ENCODE peak calls at places on chromosome 5, in six cellular contexts. J, B, Q, V, K and M are unnamed samples.

GRCh38 chr5:125549322-125549871 is 803.0 kb upstream of the ZNF608 start:
- DNase-seq in Q (no peak), K (peak), B (no peak), J (no peak), V (no peak), M (no peak)

GRCh38 chr5:91361055-91361701 is 21.9 kb downstream of the ARRDC3 start:
- DNase-seq in J (no peak), K (no peak), Q (no peak), B (no peak), V (peak), M (peak)

GRCh38 chr5:149367249-149367971 is 9.6 kb downstream of the PCYOX1L start:
- DNase-seq in J (peak), K (peak), B (peak), V (no peak), Q (peak), M (peak)

GRCh38 chr5:101664071-101664791 is 631.9 kb downstream of the SLCO4C1 start:
- DNase-seq in B (no peak), Q (no peak), J (peak), K (no peak), V (no peak), M (no peak)

GRCh38 chr5:4095918-4096630 is 500.4 kb downstream of the IRX1 start:
- DNase-seq in J (no peak), B (no peak), V (no peak), Q (no peak), K (no peak), M (no peak)

GRCh38 chr5:67149933-67150523 is 46.6 kb downstream of the CD180 start:
- DNase-seq in J (no peak), B (no peak), Q (peak), K (no peak), V (no peak), M (no peak)

GRCh38 chr5:10434392-10434791 is 7.3 kb upstream of the ROPN1L start:
- DNase-seq in K (no peak), J (no peak), Q (peak), V (no peak), B (no peak), M (no peak)

GRCh38 chr5:135376961-135377621 is 21.9 kb downstream of the MACROH2A1 start:
- DNase-seq in Q (no peak), J (no peak), V (no peak), B (no peak), K (peak), M (peak)

GRCh38 chr5:43335681-43336080 is 22.5 kb upstream of the HMGCS1 start:
- DNase-seq in K (no peak), J (no peak), Q (no peak), B (no peak), V (no peak), M (peak)

GRCh38 chr5:173771058-173771742 is 116.9 kb upstream of the CPEB4 start:
- DNase-seq in Q (peak), V (no peak), B (no peak), K (peak), J (no peak), M (no peak)

GRCh38 chr5:39714036-39714698 is 289.4 kb upstream of the DAB2 start:
- DNase-seq in K (peak), J (peak), B (peak), V (peak), Q (peak), M (peak)

GRCh38 chr5:83957188-83957587 is 236.5 kb upstream of the HAPLN1 start:
- DNase-seq in V (no peak), Q (no peak), B (no peak), J (no peak), K (no peak), M (no peak)

DNA sequence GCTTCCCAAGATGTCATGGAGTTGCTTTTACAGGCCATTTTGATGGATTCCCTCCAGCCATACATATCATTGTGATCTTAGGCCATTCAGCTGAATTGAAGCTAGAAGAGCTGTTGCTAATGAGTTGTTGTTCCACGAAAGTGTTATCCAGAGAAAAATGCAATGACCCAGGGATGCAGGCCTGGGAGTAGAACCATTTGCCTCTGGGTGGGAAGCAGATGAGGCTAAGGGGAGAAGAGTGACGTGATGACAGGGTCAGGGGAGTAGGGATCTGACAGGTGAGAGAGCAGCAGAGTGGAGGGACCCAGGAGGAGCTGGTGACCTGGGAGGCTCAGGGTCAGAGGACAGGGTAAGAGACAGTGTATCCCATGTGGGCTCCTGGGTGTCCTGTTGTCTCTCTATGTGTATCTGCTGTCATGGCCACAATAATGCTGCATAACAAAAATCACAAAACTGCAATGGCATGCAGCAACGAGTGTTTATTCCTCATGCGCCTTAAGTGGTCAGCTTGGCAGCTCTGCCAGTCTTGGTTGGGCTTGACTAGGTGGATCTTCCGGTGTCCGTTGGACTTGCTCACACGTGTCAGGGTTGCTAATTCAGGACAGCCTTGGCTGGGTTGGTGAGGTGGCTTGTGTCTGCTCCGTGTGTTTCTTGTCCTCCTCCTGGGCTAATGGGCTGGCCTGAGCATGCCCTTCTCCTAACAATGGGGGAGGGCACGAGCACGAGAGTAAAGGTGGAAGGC is 90.6 kb downstream of the LIFR start:
- DNase-seq in K (peak), V (no peak), Q (no peak), J (no peak), B (no peak), M (no peak)
- TF ChIP-seq POLR2A in K (no peak), V (no peak), Q (no peak), J (no peak), B (no peak), M (no peak)

DNA sequence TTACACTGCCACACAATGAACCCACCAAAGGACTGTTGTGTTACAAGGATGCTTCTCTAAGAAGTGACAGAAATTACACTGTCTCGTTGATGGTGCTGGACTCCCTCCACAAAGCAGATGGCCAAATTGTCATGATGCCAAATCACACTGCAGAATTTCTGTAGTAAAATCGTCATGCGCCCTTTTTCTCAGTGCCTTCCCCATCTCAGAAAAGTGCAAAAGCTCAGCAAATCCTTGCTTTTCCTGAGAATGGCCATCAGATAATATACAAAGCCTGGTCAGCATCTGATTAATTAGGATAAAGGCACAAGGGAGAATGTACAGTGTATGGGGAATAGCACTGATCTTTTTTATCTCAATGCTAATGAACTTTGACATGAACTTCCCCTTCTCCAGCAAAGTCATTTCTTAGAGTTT is 545.8 kb downstream of the CSNK1G3 start:
- DNase-seq in K (no peak), B (no peak), J (no peak), V (no peak), Q (no peak), M (peak)
- TF ChIP-seq MYC in K (no peak), B (no peak), J (no peak), V (no peak), Q (no peak), M (no peak)

GRCh38 chr5:55994502-55994997 is at the start of gene IL6ST:
- DNase-seq in J (peak), V (no peak), Q (peak), B (peak), K (peak), M (no peak)
- TF ChIP-seq POLR2A in J (peak), V (peak), Q (peak), B (peak), K (peak), M (no peak)

GRCh38 chr5:113212244-113212920 is 222.4 kb downstream of the TSSK1B start:
- DNase-seq in J (no peak), K (peak), B (no peak), V (no peak), Q (no peak), M (no peak)

GRCh38 chr5:113214606-113215323 is 220.0 kb downstream of the TSSK1B start:
- DNase-seq in Q (no peak), J (no peak), V (no peak), K (no peak), B (no peak), M (no peak)

GRCh38 chr5:113215401-113216060 is 219.3 kb downstream of the TSSK1B start:
- DNase-seq in J (no peak), K (no peak), B (no peak), V (no peak), Q (no peak), M (no peak)

GRCh38 chr5:113214026-113214425 is 220.8 kb downstream of the TSSK1B start:
- DNase-seq in K (no peak), B (no peak), J (no peak), Q (no peak), V (no peak), M (no peak)

DNA sequence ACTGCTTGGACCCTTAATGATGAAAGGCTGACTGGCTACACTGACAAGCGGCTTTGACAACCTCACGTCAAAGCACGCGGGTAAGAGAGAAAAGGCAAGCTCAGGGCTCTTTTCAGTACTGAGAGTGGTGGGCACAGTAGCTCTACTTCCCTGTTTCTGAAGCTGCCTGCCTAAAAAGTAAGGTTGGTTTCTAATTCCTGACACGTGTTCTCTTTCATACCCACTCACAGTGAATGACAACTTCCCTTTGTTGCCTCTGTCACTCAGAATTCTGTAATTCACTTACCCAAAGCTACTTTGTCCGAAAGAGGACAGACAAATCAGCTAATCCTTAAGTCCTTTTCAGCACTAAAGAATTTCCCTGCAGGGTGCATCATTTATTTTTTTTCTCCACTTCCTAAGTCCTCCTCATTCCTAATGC is 221.2 kb downstream of the TSSK1B start:
- DNase-seq in J (no peak), V (no peak), K (no peak), Q (no peak), B (no peak), M (peak)
- TF ChIP-seq MYC in J (no peak), V (no peak), K (no peak), Q (no peak), B (no peak), M (no peak)

GRCh38 chr5:177023247-177023703 is 779 bp downstream of the ZNF346 start:
- DNase-seq in B (peak), V (no peak), Q (peak), K (peak), J (no peak), M (peak)

GRCh38 chr5:177025139-177025538 is 2.6 kb downstream of the ZNF346 start:
- DNase-seq in V (no peak), B (no peak), K (no peak), Q (peak), J (no peak), M (no peak)

GRCh38 chr5:177020033-177020432 is 2.5 kb upstream of the ZNF346 start:
- DNase-seq in J (no peak), K (no peak), V (no peak), Q (no peak), B (no peak), M (no peak)

GRCh38 chr5:177024559-177024958 is 2.1 kb downstream of the ZNF346 start:
- DNase-seq in B (no peak), V (no peak), Q (no peak), J (no peak), K (no peak), M (no peak)

DNA sequence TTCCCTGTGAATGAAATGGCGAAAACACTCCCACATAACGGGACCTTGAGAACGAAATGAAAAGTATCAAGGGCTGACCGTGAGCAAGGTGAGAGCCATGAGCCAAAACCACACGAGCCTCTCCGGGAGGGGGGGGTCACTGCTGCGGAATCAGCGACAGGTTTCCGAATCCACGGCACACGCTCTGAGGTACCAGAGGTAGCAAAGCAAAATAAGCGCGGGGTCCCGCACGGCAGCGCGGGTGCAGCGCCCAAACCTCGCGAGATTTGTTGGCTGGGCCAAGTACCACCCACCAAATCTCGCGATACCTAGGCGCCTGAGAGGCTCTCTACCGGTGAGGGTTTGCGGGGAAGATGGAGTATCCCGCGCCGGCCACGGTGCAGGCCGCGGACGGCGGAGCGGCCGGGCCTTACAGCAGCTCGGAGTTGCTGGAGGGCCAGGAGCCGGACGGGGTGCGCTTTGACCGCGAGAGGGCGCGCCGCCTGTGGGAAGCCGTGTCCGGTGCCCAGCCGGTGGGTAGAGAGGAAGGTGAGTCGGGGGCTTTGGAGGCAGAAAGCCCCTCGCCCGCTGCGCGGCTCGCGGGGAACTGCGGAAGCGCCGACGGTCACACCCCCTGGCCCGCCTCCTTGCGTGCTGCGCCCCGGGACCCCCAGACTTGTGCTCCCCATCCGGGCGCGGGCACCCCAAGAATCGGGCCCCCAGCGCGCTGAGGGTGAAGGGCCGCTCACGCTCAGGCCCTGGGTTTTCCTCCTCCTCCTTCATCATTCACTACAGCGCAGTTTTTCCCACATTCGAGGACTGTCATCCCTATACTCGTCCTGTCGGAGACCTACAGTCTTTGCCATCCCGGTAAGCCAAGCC is at the start of gene ZNF346:
- DNase-seq in J (peak), V (peak), B (peak), K (peak), Q (peak), M (peak)
- TF ChIP-seq POLR2A in J (peak), V (peak), B (peak), K (peak), Q (peak), M (peak)